ENCODE peak calls at places on chromosomes 12 and 14, in four cellular contexts. I is neuronal stem cell, K is K562, V is colonic mucosa. C is an unnamed sample.

GRCh38 chr12:89962648-89963047 is 254.0 kb upstream of the ATP2B1 start:
- DNase-seq in I (no peak), K (no peak), V (peak), C (no peak)

GRCh38 chr12:112349440-112349839 is 32.8 kb downstream of the HECTD4 start:
- DNase-seq in I (no peak), K (no peak), V (no peak), C (no peak)

GRCh38 chr12:29148958-29149690 is at the start of gene FAR2:
- DNase-seq in I (peak), K (peak), V (peak), C (no peak)

GRCh38 chr12:16076553-16076952 is 165.4 kb downstream of the DERA start:
- DNase-seq in I (peak), K (no peak), V (peak), C (peak)

GRCh38 chr14:59252772-59253500 is 64.5 kb downstream of the DAAM1 start:
- DNase-seq in I (no peak), K (no peak), V (no peak), C (no peak)

GRCh38 chr14:42027271-42027670 is 420.6 kb downstream of the LRFN5 start:
- DNase-seq in I (no peak), K (no peak), V (no peak), C (no peak)

GRCh38 chr12:84929486-84929885 is 16.9 kb upstream of the SLC6A15 start:
- DNase-seq in I (no peak), K (no peak), V (no peak), C (no peak)

GRCh38 chr14:45181329-45181728 is 45.6 kb downstream of the FANCM start:
- DNase-seq in I (no peak), K (no peak), V (no peak), C (no peak)

GRCh38 chr14:99732436-99733220 is 48.5 kb downstream of the CYP46A1 start:
- DNase-seq in I (no peak), K (no peak), V (no peak), C (no peak)

GRCh38 chr12:25372002-25372401 is 121.3 kb upstream of the KRAS start:
- DNase-seq in I (no peak), K (no peak), V (no peak), C (no peak)

GRCh38 chr12:47863985-47864384 is 40.8 kb downstream of the VDR start:
- DNase-seq in I (no peak), K (no peak), V (no peak), C (no peak)

GRCh38 chr14:74571901-74572828 is 39.9 kb downstream of the LTBP2 start:
- DNase-seq in I (no peak), K (no peak), V (no peak), C (no peak)

GRCh38 chr12:73935817-73936216 is 601.8 kb upstream of the ATXN7L3B start:
- DNase-seq in I (no peak), K (no peak), V (no peak), C (no peak)

GRCh38 chr14:34911209-34912150 is 36.3 kb upstream of the BAZ1A start:
- DNase-seq in I (no peak), K (no peak), V (no peak), C (no peak)

GRCh38 chr12:23950775-23951391 is 1.4 kb upstream of the SOX5 start:
- DNase-seq in I (peak), K (no peak), V (no peak), C (no peak)

GRCh38 chr12:121804417-121805111 is 755 bp downstream of the SETD1B start:
- DNase-seq in I (no peak), K (no peak), V (peak), C (no peak)

GRCh38 chr14:74599201-74599809 is 12.7 kb downstream of the LTBP2 start:
- DNase-seq in I (no peak), K (no peak), V (no peak), C (no peak)

GRCh38 chr14:77838756-77839565 is 39.1 kb downstream of the ADCK1 start:
- DNase-seq in I (no peak), K (no peak), V (no peak), C (no peak)

GRCh38 chr12:116201908-116202307 is 75.6 kb downstream of the MED13L start:
- DNase-seq in I (no peak), K (no peak), V (no peak), C (no peak)

GRCh38 chr14:99055019-99055418 is 217.0 kb downstream of the BCL11B start:
- DNase-seq in I (no peak), K (no peak), V (no peak), C (no peak)

GRCh38 chr12:110111476-110112334 is 12.5 kb upstream of the IFT81 start:
- DNase-seq in I (no peak), K (no peak), V (no peak), C (no peak)

GRCh38 chr14:104267895-104268294 is 129.5 kb downstream of the KIF26A start:
- DNase-seq in I (no peak), K (no peak), V (peak), C (no peak)

GRCh38 chr14:102774391-102775153 is 2.7 kb upstream of the TRAF3 start:
- DNase-seq in I (no peak), K (peak), V (peak), C (peak)

GRCh38 chr12:46771268-46771837 is 54.4 kb downstream of the SLC38A4 start:
- DNase-seq in I (no peak), K (no peak), V (no peak), C (no peak)

GRCh38 chr12:9864913-9865675 is 4.1 kb downstream of the CLEC2B start:
- DNase-seq in I (no peak), K (no peak), V (no peak), C (no peak)

GRCh38 chr14:102184678-102185040 is 45.0 kb downstream of the WDR20 start:
- DNase-seq in I (peak), K (no peak), V (no peak), C (no peak)

GRCh38 chr14:104989951-104990303 is 4.3 kb downstream of the CLBA1 start:
- DNase-seq in I (no peak), K (no peak), V (no peak), C (no peak)

GRCh38 chr14:103073367-103073875 is 10.6 kb upstream of the LBHD2 start:
- DNase-seq in I (no peak), K (no peak), V (no peak), C (no peak)

GRCh38 chr14:36390718-36391117 is 70.3 kb upstream of the MBIP start:
- DNase-seq in I (no peak), K (no peak), V (no peak), C (no peak)

GRCh38 chr12:26566670-26567069 is 266.3 kb downstream of the ITPR2 start:
- DNase-seq in I (no peak), K (no peak), V (no peak), C (no peak)

GRCh38 chr14:79575032-79575431 is 636.3 kb downstream of the DIO2 start:
- DNase-seq in I (no peak), K (no peak), V (no peak), C (no peak)

GRCh38 chr14:75752907-75753594 is 92.0 kb downstream of the TTLL5 start:
- DNase-seq in I (no peak), K (no peak), V (no peak), C (no peak)

GRCh38 chr14:75513911-75514672 is 8.2 kb upstream of the BATF start:
- DNase-seq in I (no peak), K (no peak), V (no peak), C (no peak)

GRCh38 chr12:2179058-2179457 is 126.3 kb downstream of the CACNA1C start:
- DNase-seq in I (no peak), K (no peak), V (no peak), C (no peak)
- H3K27ac ChIP-seq in I (no peak), K (no peak), V (no peak), C (no peak)

DNA sequence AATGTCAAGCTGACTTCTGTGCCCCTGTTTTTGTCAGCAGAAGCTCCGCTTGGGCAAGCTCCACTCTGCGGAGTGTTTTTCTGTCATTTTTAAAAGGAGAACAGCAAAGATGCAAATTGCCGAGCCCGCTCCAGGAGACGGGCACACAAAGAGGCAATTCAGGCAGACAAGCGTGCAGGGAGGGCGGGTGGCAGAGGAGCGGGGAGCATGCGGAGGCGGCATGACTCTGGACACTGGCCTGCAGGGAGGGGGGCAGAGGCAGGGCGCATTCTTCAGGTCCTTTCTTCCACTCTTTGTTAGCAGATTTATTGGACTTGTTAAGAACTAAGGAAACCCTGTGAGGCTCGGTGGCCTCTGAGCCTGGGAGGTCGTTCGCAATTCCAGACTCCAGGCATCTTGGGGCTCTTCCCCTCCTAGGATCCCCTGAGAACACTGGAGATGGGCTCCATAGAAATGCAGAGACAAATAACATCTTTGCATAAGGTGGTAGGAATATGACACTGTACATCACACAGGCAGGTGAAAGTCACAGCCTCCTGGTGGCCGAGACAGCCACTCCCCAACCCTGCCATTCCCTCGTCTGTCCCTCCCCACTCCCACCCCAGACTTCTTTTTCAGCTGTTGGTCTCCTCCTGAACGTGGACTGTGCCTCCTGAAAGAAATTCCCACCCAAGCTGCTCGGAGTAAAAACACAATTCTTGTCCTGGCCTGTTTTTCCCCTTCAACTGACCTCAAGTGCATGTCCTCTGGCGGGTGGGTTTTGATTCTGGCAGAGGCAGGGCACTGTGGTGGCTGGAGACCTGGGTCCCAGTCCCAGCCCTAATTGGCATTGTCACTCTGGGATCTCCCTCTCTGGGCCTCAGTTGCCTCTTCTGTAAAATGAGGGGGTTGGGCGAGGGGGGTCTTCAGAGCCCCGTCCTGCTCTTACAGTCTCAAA is 187.1 kb upstream of the RMST start:
- DNase-seq in I (peak), K (no peak), V (no peak), C (no peak)
- H3K9ac ChIP-seq in I (no peak), K (no peak), V (no peak), C (no peak)

DNA sequence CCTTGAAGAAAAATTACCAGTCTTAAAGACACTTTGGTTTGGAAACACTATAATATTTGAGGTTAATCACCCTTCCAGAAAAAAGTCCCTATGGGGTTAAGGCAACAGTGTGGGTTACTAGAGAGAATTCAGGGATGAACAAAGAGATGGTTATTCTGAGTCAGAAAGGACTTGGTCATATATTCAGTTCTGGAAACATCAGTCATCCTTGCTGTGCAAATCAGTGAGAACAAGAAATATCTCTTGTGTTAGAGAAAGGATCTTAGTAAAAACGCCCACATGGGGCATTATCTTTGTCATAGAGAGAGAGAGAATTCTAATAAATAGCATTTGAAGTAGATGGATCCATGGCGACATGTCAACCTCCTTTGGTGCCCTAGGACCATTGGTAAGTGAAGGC is 59.4 kb upstream of the E2F7 start:
- DNase-seq in I (no peak), K (no peak), V (no peak), C (no peak)
- H3K27ac ChIP-seq in I (no peak), K (no peak), V (no peak), C (no peak)

DNA sequence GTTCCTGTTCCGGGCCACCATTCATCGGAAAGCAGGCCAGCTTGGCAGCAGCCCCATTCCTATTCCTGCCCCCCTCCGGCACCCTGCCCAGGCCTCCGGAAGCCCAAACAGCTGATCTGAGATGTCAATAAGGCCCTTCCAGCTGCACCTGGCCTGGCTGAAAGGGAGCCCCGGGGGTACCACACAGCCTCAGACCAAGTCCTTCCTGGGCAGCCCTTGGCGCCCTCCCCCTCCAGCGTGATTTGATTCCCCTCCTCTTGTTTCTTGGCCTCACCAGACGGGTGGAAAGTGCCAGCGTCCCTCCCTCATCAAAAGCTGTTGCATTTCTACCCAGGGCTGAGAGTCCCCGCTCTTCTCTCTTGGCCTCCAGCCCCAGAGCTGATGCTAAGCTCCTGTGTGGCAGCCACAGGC is 215.5 kb downstream of the SLC41A2 start:
- DNase-seq in I (no peak), K (no peak), V (no peak), C (no peak)
- H3K9ac ChIP-seq in I (no peak), K (peak), V (no peak), C (no peak)

C was measured in SK-N-MC.